ENCODE peak calls at places on chromosomes 11 and 22, in eight cellular contexts. One of them, this sample, is unnamed.
A peak's percentile ranks its signal among the peaks of the same experiment; 100 is the strongest.

GRCh38 chr11:70420008-70420464 is 21.7 kb downstream of the CTTN start:
- DNase-seq in adipocyte: no peak
- DNase-seq in sigmoid colon: no peak
- DNase-seq in Daoy: peak; percentile 95
- DNase-seq in AG08396: no peak
- DNase-seq in dermis microvascular lymphatic vessel endothelial cell: no peak
- DNase-seq in activated naive CD8-positive, alpha-beta T cell treated with anti-CD3 and anti-CD28 coated beads, Interleukin-2, amount 10 ng/mL, durations not matched to agents 7 days and 5 days: no peak
- DNase-seq in tibial nerve: no peak
- DNase-seq in this sample: no peak

GRCh38 chr11:70651036-70651435 is 252.7 kb downstream of the CTTN start:
- DNase-seq in adipocyte: no peak
- DNase-seq in sigmoid colon: no peak
- DNase-seq in Daoy: no peak
- DNase-seq in AG08396: no peak
- DNase-seq in dermis microvascular lymphatic vessel endothelial cell: no peak
- DNase-seq in activated naive CD8-positive, alpha-beta T cell treated with anti-CD3 and anti-CD28 coated beads, Interleukin-2, amount 10 ng/mL, durations not matched to agents 7 days and 5 days: no peak
- DNase-seq in tibial nerve: no peak
- DNase-seq in this sample: no peak

GRCh38 chr11:84358034-84358433 is 1071.9 kb upstream of the CCDC90B start:
- DNase-seq in adipocyte: no peak
- DNase-seq in sigmoid colon: no peak
- DNase-seq in Daoy: no peak
- DNase-seq in AG08396: no peak
- DNase-seq in dermis microvascular lymphatic vessel endothelial cell: no peak
- DNase-seq in activated naive CD8-positive, alpha-beta T cell treated with anti-CD3 and anti-CD28 coated beads, Interleukin-2, amount 10 ng/mL, durations not matched to agents 7 days and 5 days: no peak
- DNase-seq in tibial nerve: no peak
- DNase-seq in this sample: no peak

GRCh38 chr22:22372063-22372462 is 127.5 kb downstream of the VPREB1 start:
- DNase-seq in adipocyte: no peak
- DNase-seq in sigmoid colon: no peak
- DNase-seq in Daoy: no peak
- DNase-seq in AG08396: no peak
- DNase-seq in dermis microvascular lymphatic vessel endothelial cell: no peak
- DNase-seq in activated naive CD8-positive, alpha-beta T cell treated with anti-CD3 and anti-CD28 coated beads, Interleukin-2, amount 10 ng/mL, durations not matched to agents 7 days and 5 days: no peak
- DNase-seq in tibial nerve: no peak
- DNase-seq in this sample: no peak

GRCh38 chr22:25829808-25830777 is 88.1 kb downstream of the MYO18B start:
- DNase-seq in adipocyte: no peak
- DNase-seq in sigmoid colon: no peak
- DNase-seq in Daoy: no peak
- DNase-seq in AG08396: no peak
- DNase-seq in dermis microvascular lymphatic vessel endothelial cell: no peak
- DNase-seq in activated naive CD8-positive, alpha-beta T cell treated with anti-CD3 and anti-CD28 coated beads, Interleukin-2, amount 10 ng/mL, durations not matched to agents 7 days and 5 days: no peak
- DNase-seq in tibial nerve: no peak
- DNase-seq in this sample: no peak

GRCh38 chr11:203056-203944 is 3.9 kb downstream of the BET1L start:
- DNase-seq in adipocyte: no peak
- DNase-seq in sigmoid colon: no peak
- DNase-seq in Daoy: peak; percentile 0
- DNase-seq in AG08396: no peak
- DNase-seq in dermis microvascular lymphatic vessel endothelial cell: no peak
- DNase-seq in activated naive CD8-positive, alpha-beta T cell treated with anti-CD3 and anti-CD28 coated beads, Interleukin-2, amount 10 ng/mL, durations not matched to agents 7 days and 5 days: no peak
- DNase-seq in tibial nerve: no peak
- DNase-seq in this sample: no peak

GRCh38 chr22:23532756-23533155 is 47.3 kb downstream of the IGLL1 start:
- DNase-seq in adipocyte: no peak
- DNase-seq in sigmoid colon: peak; percentile 54
- DNase-seq in Daoy: no peak
- DNase-seq in AG08396: no peak
- DNase-seq in dermis microvascular lymphatic vessel endothelial cell: no peak
- DNase-seq in activated naive CD8-positive, alpha-beta T cell treated with anti-CD3 and anti-CD28 coated beads, Interleukin-2, amount 10 ng/mL, durations not matched to agents 7 days and 5 days: no peak
- DNase-seq in tibial nerve: no peak
- DNase-seq in this sample: no peak

GRCh38 chr22:42366815-42367581 is 65.2 kb downstream of the NFAM1 start:
- DNase-seq in adipocyte: peak; percentile 22
- DNase-seq in sigmoid colon: peak; percentile 91
- DNase-seq in Daoy: no peak
- DNase-seq in AG08396: no peak
- DNase-seq in dermis microvascular lymphatic vessel endothelial cell: no peak
- DNase-seq in activated naive CD8-positive, alpha-beta T cell treated with anti-CD3 and anti-CD28 coated beads, Interleukin-2, amount 10 ng/mL, durations not matched to agents 7 days and 5 days: no peak
- DNase-seq in tibial nerve: no peak
- DNase-seq in this sample: no peak

GRCh38 chr22:29784451-29785361 is 17.5 kb downstream of the UQCR10 start:
- DNase-seq in adipocyte: no peak
- DNase-seq in sigmoid colon: no peak
- DNase-seq in Daoy: no peak
- DNase-seq in AG08396: peak; percentile 35
- DNase-seq in dermis microvascular lymphatic vessel endothelial cell: no peak
- DNase-seq in activated naive CD8-positive, alpha-beta T cell treated with anti-CD3 and anti-CD28 coated beads, Interleukin-2, amount 10 ng/mL, durations not matched to agents 7 days and 5 days: no peak
- DNase-seq in tibial nerve: no peak
- DNase-seq in this sample: no peak

GRCh38 chr11:6307879-6308278 is 12.4 kb downstream of the CAVIN3 start:
- DNase-seq in adipocyte: no peak
- DNase-seq in sigmoid colon: no peak
- DNase-seq in Daoy: peak; percentile 58
- DNase-seq in AG08396: peak; percentile 26
- DNase-seq in dermis microvascular lymphatic vessel endothelial cell: no peak
- DNase-seq in activated naive CD8-positive, alpha-beta T cell treated with anti-CD3 and anti-CD28 coated beads, Interleukin-2, amount 10 ng/mL, durations not matched to agents 7 days and 5 days: no peak
- DNase-seq in tibial nerve: no peak
- DNase-seq in this sample: no peak

GRCh38 chr11:23021287-23021863 is 161.1 kb upstream of the CCDC179 start:
- DNase-seq in adipocyte: peak; percentile 78
- DNase-seq in sigmoid colon: no peak
- DNase-seq in Daoy: no peak
- DNase-seq in AG08396: peak; percentile 70
- DNase-seq in dermis microvascular lymphatic vessel endothelial cell: peak; percentile 4
- DNase-seq in activated naive CD8-positive, alpha-beta T cell treated with anti-CD3 and anti-CD28 coated beads, Interleukin-2, amount 10 ng/mL, durations not matched to agents 7 days and 5 days: no peak
- DNase-seq in tibial nerve: no peak
- DNase-seq in this sample: no peak

GRCh38 chr22:44191036-44191454 is 10.3 kb downstream of the PARVG start:
- DNase-seq in adipocyte: peak; percentile 13
- DNase-seq in sigmoid colon: peak; percentile 57
- DNase-seq in Daoy: no peak
- DNase-seq in AG08396: no peak
- DNase-seq in dermis microvascular lymphatic vessel endothelial cell: no peak
- DNase-seq in activated naive CD8-positive, alpha-beta T cell treated with anti-CD3 and anti-CD28 coated beads, Interleukin-2, amount 10 ng/mL, durations not matched to agents 7 days and 5 days: peak; percentile 28
- DNase-seq in tibial nerve: no peak
- DNase-seq in this sample: no peak

GRCh38 chr11:117146521-117146920 is 2.4 kb downstream of the PAFAH1B2 start:
- DNase-seq in adipocyte: peak; percentile 21
- DNase-seq in sigmoid colon: no peak
- DNase-seq in Daoy: peak; percentile 30
- DNase-seq in AG08396: no peak
- DNase-seq in dermis microvascular lymphatic vessel endothelial cell: no peak
- DNase-seq in activated naive CD8-positive, alpha-beta T cell treated with anti-CD3 and anti-CD28 coated beads, Interleukin-2, amount 10 ng/mL, durations not matched to agents 7 days and 5 days: no peak
- DNase-seq in tibial nerve: no peak
- DNase-seq in this sample: no peak

GRCh38 chr11:23767576-23767975 is 729.3 kb upstream of the LUZP2 start:
- DNase-seq in adipocyte: peak; percentile 10
- DNase-seq in sigmoid colon: no peak
- DNase-seq in Daoy: no peak
- DNase-seq in AG08396: no peak
- DNase-seq in dermis microvascular lymphatic vessel endothelial cell: no peak
- DNase-seq in activated naive CD8-positive, alpha-beta T cell treated with anti-CD3 and anti-CD28 coated beads, Interleukin-2, amount 10 ng/mL, durations not matched to agents 7 days and 5 days: no peak
- DNase-seq in tibial nerve: no peak
- DNase-seq in this sample: no peak

GRCh38 chr11:121590772-121591404 is 138.1 kb upstream of the SORL1-AS1 start:
- DNase-seq in adipocyte: no peak
- DNase-seq in sigmoid colon: no peak
- DNase-seq in Daoy: no peak
- DNase-seq in AG08396: no peak
- DNase-seq in dermis microvascular lymphatic vessel endothelial cell: no peak
- DNase-seq in activated naive CD8-positive, alpha-beta T cell treated with anti-CD3 and anti-CD28 coated beads, Interleukin-2, amount 10 ng/mL, durations not matched to agents 7 days and 5 days: no peak
- DNase-seq in tibial nerve: no peak
- DNase-seq in this sample: no peak